ENCODE peak calls at places on chromosomes 7 and 10, in ten cellular contexts. Q, D, A, G, Z, I, E, M, B and S are unnamed samples.
A peak's percentile ranks its signal among the peaks of the same experiment; 100 is the strongest.

GRCh38 chr10:32629910-32630309 is 184.0 kb downstream of the CCDC7 start:
- DNase-seq in Z (no peak), I (peak; percentile 52), E (no peak), G (no peak), M (no peak), D (no peak), B (no peak), A (no peak), Q (no peak), S (no peak)

GRCh38 chr10:49271346-49271745 is 27.6 kb upstream of the C10orf71 start:
- DNase-seq in D (no peak), B (no peak), Z (no peak), M (no peak), E (no peak), I (no peak), Q (no peak), A (no peak), G (no peak), S (no peak)

GRCh38 chr10:5534880-5535856 is 10.4 kb downstream of the CALML3 start:
- DNase-seq in Z (no peak), G (no peak), M (no peak), D (no peak), I (no peak), E (no peak), B (no peak), Q (peak; percentile 17), A (no peak), S (peak; percentile 63)

GRCh38 chr7:128171342-128171918 is 69.6 kb upstream of the LEP start:
- DNase-seq in M (no peak), D (no peak), Q (peak; percentile 18), A (no peak), B (no peak), Z (no peak), E (no peak), I (no peak), G (no peak), S (no peak)

GRCh38 chr7:26052721-26053120 is 99.3 kb upstream of the NFE2L3 start:
- DNase-seq in Z (no peak), B (peak; percentile 19), E (no peak), I (no peak), Q (no peak), A (no peak), D (no peak), M (peak; percentile 57), G (no peak), S (peak; percentile 82)

GRCh38 chr7:63925626-63926460 is 72.8 kb upstream of the ZNF722 start:
- DNase-seq in Q (peak; percentile 78), E (no peak), A (no peak), Z (no peak), M (no peak), D (peak; percentile 79), B (no peak), I (no peak), G (peak; percentile 88), S (peak; percentile 6)

GRCh38 chr10:102796407-102797176 is 40.6 kb downstream of the CYP17A1 start:
- DNase-seq in B (no peak), D (peak; percentile 63), A (no peak), M (no peak), I (no peak), Z (peak; percentile 72), Q (peak; percentile 90), E (no peak), G (peak; percentile 86), S (no peak)

GRCh38 chr7:155791836-155792235 is 20.4 kb downstream of the SHH start:
- DNase-seq in B (no peak), E (no peak), M (no peak), A (no peak), Q (no peak), D (no peak), Z (no peak), I (no peak), G (no peak), S (no peak)

GRCh38 chr7:158973440-158973839 is 117.1 kb downstream of the DYNC2I1 start:
- DNase-seq in E (no peak), Z (no peak), Q (no peak), B (no peak), M (peak; percentile 8), D (peak; percentile 54), I (no peak), A (peak; percentile 46), G (no peak), S (no peak)

GRCh38 chr10:21336476-21337170 is 188.9 kb downstream of the SKIDA1 start:
- DNase-seq in I (peak; percentile 92), E (no peak), Q (no peak), B (peak; percentile 86), D (no peak), A (no peak), G (no peak), Z (no peak), M (peak; percentile 91), S (peak; percentile 90)
- TF ChIP-seq CTCF in I (peak; percentile 21), E (peak; percentile 44), Q (no peak), B (peak; percentile 31), D (no peak), A (no peak), G (no peak), Z (no peak), M (no peak), S (peak; percentile 26)

GRCh38 chr7:151631968-151632749 is 112.5 kb upstream of the RHEB start:
- DNase-seq in Q (peak; percentile 95), I (no peak), A (peak; percentile 84), D (peak; percentile 94), M (peak; percentile 57), E (no peak), Z (peak; percentile 89), B (peak; percentile 49), G (peak; percentile 88), S (peak; percentile 78)
- TF ChIP-seq CTCF in Q (peak; percentile 37), I (peak; percentile 19), A (no peak), D (peak; percentile 35), M (peak; percentile 71), E (peak; percentile 71), Z (peak; percentile 74), B (peak; percentile 82), G (peak; percentile 52), S (peak; percentile 16)

DNA sequence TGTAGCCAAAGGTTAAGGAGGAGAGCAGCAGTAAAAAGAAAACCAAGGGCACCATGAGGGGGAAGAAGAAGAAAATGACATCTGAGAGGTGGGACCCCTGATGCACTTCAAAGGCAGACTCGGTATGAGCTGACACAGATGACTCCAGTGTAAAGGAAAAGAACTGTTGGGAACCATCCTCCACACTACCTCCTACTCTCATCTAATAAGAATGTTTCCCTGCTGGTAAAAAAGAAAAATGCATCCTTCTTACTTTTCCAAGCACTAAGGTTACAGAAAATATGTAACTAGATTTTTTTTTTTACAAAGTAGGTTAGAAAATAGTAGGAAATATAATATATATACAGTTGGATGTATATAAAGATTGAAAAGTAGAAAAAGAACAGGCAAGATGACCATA is 16.9 kb downstream of the TAS2R41 start:
- DNase-seq in A (no peak), M (no peak), D (no peak), E (no peak), G (no peak), I (no peak), B (peak; percentile 20), Z (no peak), Q (no peak), S (no peak)
- TF ChIP-seq CTCF in A (no peak), M (no peak), D (no peak), E (peak; percentile 63), G (no peak), I (no peak), B (no peak), Z (no peak), Q (no peak), S (no peak)

DNA sequence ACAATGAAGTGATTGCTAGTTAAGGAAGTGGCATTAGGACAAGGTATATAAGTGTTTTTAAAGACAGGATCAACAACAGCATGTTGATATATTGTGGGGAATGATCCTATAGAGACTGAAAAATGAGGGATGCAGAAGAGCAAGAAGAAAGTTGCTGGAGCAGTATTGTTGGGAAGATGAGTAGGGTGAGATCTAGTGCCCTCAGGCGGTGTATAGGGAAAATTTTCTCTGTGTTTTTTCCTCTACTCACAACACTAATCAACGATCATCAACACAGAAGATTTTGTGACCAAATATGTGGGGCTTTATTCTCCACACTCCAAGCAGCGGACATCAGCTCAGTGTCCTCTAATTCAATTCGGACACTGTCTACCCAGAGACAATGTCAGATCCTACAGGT is 9.6 kb upstream of the PTTG1IP2 start:
- DNase-seq in G (no peak), I (no peak), B (peak; percentile 10), M (no peak), E (no peak), A (no peak), Z (no peak), Q (no peak), D (no peak), S (no peak)
- TF ChIP-seq CTCF in G (no peak), I (peak; percentile 13), B (no peak), M (no peak), E (peak; percentile 38), A (no peak), Z (no peak), Q (no peak), D (no peak), S (no peak)

GRCh38 chr10:12129222-12130111 is at the start of gene SEC61A2:
- DNase-seq in B (peak; percentile 91), A (peak; percentile 99), Z (peak; percentile 100), I (peak; percentile 42), M (peak; percentile 99), Q (peak; percentile 98), G (peak; percentile 98), E (peak; percentile 97), D (peak; percentile 100), S (peak; percentile 87)

GRCh38 chr10:12135631-12136030 is 6.2 kb downstream of the SEC61A2 start:
- DNase-seq in B (no peak), Q (no peak), D (no peak), M (no peak), E (no peak), A (no peak), G (no peak), Z (no peak), I (no peak), S (no peak)

DNA sequence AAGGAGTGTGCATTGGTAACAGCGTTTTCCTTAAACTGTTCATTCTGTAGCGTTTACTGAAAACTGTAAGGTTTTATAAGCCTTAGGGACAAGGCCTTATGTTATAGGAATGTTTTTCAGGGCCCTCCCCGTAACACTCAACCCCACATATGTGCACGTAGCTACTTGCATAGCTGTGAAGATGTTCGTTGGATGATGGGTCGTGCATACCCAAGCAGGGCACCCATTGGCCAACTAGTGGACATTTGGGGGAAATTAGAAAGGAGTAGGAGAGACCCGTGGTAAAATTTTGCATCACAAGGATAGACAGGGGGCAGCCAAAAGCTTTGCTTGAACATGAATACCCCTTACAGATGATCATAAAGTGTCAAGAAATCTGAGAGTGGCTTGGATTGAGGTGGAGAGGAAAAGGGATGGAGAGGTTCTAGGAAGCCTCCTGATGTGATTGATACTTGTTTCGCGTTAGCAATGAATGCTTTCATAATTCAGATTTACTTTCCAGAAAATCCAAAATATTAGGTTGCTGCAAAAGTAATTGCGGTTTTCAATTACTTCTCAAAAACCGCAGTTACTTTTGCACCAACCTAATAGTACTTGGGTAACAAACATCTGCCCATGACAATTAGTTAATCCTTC is 878 bp downstream of the SEC61A2 start:
- DNase-seq in D (peak; percentile 62), B (peak; percentile 65), E (no peak), M (peak; percentile 59), Q (peak; percentile 58), Z (peak; percentile 61), A (peak; percentile 32), G (no peak), I (peak; percentile 23), S (peak; percentile 54)
- TF ChIP-seq CTCF in D (peak; percentile 69), B (peak; percentile 45), E (peak; percentile 80), M (peak; percentile 68), Q (peak; percentile 38), Z (no peak), A (peak; percentile 55), G (peak; percentile 53), I (peak; percentile 66), S (peak; percentile 54)

GRCh38 chr7:44764665-44765578 is 16.3 kb downstream of the ZMIZ2 start:
- DNase-seq in Z (no peak), G (no peak), A (no peak), Q (no peak), D (no peak), B (no peak), I (no peak), E (peak; percentile 79), M (no peak), S (no peak)
- TF ChIP-seq CTCF in Z (no peak), G (peak; percentile 17), A (no peak), Q (no peak), D (no peak), B (no peak), I (peak; percentile 13), E (peak; percentile 25), M (no peak), S (no peak)